ENCODE peak calls at places on chromosomes 11 and 22, in seven cellular contexts. M, A, J, P, C, Q and U are unnamed samples.

GRCh38 chr22:46974631-46975585 is 212.5 kb downstream of the TBC1D22A start:
- DNase-seq in M (no peak), A (no peak), J (no peak), P (no peak), C (no peak), Q (no peak), U (no peak)

GRCh38 chr11:33453225-33453624 is 196.0 kb downstream of the HIPK3 start:
- DNase-seq in M (no peak), A (no peak), J (no peak), P (no peak), C (no peak), Q (no peak), U (no peak)

GRCh38 chr11:109514313-109515018 is 92.5 kb downstream of the C11orf87 start:
- DNase-seq in M (no peak), A (no peak), J (no peak), P (no peak), C (no peak), Q (no peak), U (no peak)

GRCh38 chr11:109783017-109783416 is 310.2 kb upstream of the ZC3H12C start:
- DNase-seq in M (no peak), A (no peak), J (no peak), P (no peak), C (no peak), Q (no peak), U (no peak)

GRCh38 chr22:29072193-29072978 is 449 bp upstream of the KREMEN1 start:
- DNase-seq in M (peak), A (peak), J (peak), P (peak), C (peak), Q (peak), U (peak)

GRCh38 chr11:78079232-78080083 is at the start of gene NDUFC2:
- DNase-seq in M (peak), A (peak), J (peak), P (peak), C (peak), Q (peak), U (peak)

GRCh38 chr11:133787379-133788103 is 57.8 kb downstream of the SPATA19 start:
- DNase-seq in M (peak), A (no peak), J (no peak), P (no peak), C (no peak), Q (no peak), U (no peak)

GRCh38 chr11:116217006-116217405 is 555.8 kb downstream of the BUD13 start:
- DNase-seq in M (peak), A (peak), J (no peak), P (peak), C (no peak), Q (peak), U (no peak)

GRCh38 chr22:46803031-46803880 is 40.8 kb downstream of the TBC1D22A start:
- DNase-seq in M (peak), A (peak), J (peak), P (peak), C (peak), Q (peak), U (peak)

GRCh38 chr11:124865902-124866851 is 945 bp downstream of the ROBO3 start:
- DNase-seq in M (no peak), A (peak), J (no peak), P (peak), C (peak), Q (peak), U (peak)

GRCh38 chr22:44151661-44152060 is 29.1 kb upstream of the PARVG start:
- DNase-seq in M (no peak), A (no peak), J (no peak), P (no peak), C (no peak), Q (peak), U (no peak)

GRCh38 chr22:23072911-23073491 is 2.7 kb downstream of the GNAZ start:
- DNase-seq in M (no peak), A (no peak), J (no peak), P (no peak), C (no peak), Q (no peak), U (no peak)

GRCh38 chr22:24146190-24146616 is 35.1 kb upstream of the SUSD2 start:
- DNase-seq in M (peak), A (peak), J (no peak), P (peak), C (no peak), Q (peak), U (peak)

GRCh38 chr22:20953668-20954500 is 13.2 kb upstream of the AIFM3 start:
- DNase-seq in M (peak), A (no peak), J (no peak), P (no peak), C (no peak), Q (no peak), U (no peak)

GRCh38 chr11:104625246-104625645 is 273.0 kb downstream of the CASP12 start:
- DNase-seq in M (no peak), A (no peak), J (no peak), P (no peak), C (no peak), Q (peak), U (no peak)

GRCh38 chr11:3950996-3951662 is 95.7 kb downstream of the STIM1 start:
- DNase-seq in M (peak), A (no peak), J (no peak), P (no peak), C (no peak), Q (no peak), U (no peak)

GRCh38 chr11:111585371-111585770 is 16.9 kb upstream of the SIK2 start:
- DNase-seq in M (no peak), A (no peak), J (no peak), P (no peak), C (no peak), Q (peak), U (no peak)

GRCh38 chr22:44355688-44356070 is 42.9 kb upstream of the SHISAL1 start:
- DNase-seq in M (no peak), A (no peak), J (no peak), P (no peak), C (peak), Q (no peak), U (no peak)

GRCh38 chr11:132670921-132671675 is 861.2 kb downstream of the OPCML start:
- DNase-seq in M (no peak), A (no peak), J (no peak), P (no peak), C (no peak), Q (no peak), U (no peak)

GRCh38 chr11:67268036-67268683 is 1.9 kb downstream of the GRK2 start:
- DNase-seq in M (peak), A (peak), J (peak), P (no peak), C (no peak), Q (no peak), U (peak)

GRCh38 chr22:26404851-26405357 is 24.2 kb upstream of the ASPHD2 start:
- DNase-seq in M (no peak), A (no peak), J (no peak), P (no peak), C (no peak), Q (no peak), U (no peak)

GRCh38 chr22:40665312-40665711 is 14.0 kb upstream of the MCHR1 start:
- DNase-seq in M (no peak), A (no peak), J (no peak), P (no peak), C (no peak), Q (no peak), U (no peak)

GRCh38 chr11:36540998-36541397 is 26.8 kb upstream of the RAG1 start:
- DNase-seq in M (peak), A (peak), J (no peak), P (peak), C (peak), Q (peak), U (peak)
- TF ChIP-seq CTCF in M (peak), A (no peak), J (no peak), P (peak), C (peak), Q (peak), U (peak)

GRCh38 chr11:45654741-45655283 is 10.6 kb downstream of the CHST1 start:
- DNase-seq in M (no peak), A (no peak), J (no peak), P (no peak), C (no peak), Q (no peak), U (no peak)

GRCh38 chr11:45653277-45653676 is 12.1 kb downstream of the CHST1 start:
- DNase-seq in M (no peak), A (no peak), J (no peak), P (no peak), C (no peak), Q (no peak), U (no peak)

GRCh38 chr11:45654242-45654641 is 11.2 kb downstream of the CHST1 start:
- DNase-seq in M (no peak), A (no peak), J (no peak), P (peak), C (no peak), Q (no peak), U (no peak)

GRCh38 chr11:45655831-45656230 is 9.6 kb downstream of the CHST1 start:
- DNase-seq in M (no peak), A (no peak), J (no peak), P (no peak), C (no peak), Q (no peak), U (no peak)

DNA sequence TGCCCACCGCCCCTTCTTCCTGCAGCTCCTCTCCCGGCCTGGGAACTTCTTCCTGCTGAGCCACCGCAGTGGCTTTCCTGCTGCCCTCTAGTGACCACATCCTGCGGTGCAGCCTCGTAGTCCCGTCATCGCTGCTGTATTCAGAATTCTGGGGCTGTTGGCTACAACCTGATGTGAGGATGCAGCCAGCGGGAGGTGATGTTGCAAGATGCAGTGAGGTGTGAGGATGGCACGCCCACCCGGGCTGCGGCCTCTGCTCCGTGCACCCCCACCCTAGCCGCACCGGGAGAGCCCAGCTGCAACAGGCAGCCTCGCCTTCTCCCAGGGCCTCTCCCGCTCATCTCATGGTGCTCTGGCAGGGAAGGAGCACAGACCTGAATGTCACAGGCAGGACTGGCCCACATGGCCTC is 10.1 kb downstream of the CHST1 start:
- DNase-seq in M (peak), A (peak), J (peak), P (peak), C (peak), Q (peak), U (peak)
- TF ChIP-seq CTCF in M (peak), A (peak), J (peak), P (peak), C (peak), Q (peak), U (peak)

DNA sequence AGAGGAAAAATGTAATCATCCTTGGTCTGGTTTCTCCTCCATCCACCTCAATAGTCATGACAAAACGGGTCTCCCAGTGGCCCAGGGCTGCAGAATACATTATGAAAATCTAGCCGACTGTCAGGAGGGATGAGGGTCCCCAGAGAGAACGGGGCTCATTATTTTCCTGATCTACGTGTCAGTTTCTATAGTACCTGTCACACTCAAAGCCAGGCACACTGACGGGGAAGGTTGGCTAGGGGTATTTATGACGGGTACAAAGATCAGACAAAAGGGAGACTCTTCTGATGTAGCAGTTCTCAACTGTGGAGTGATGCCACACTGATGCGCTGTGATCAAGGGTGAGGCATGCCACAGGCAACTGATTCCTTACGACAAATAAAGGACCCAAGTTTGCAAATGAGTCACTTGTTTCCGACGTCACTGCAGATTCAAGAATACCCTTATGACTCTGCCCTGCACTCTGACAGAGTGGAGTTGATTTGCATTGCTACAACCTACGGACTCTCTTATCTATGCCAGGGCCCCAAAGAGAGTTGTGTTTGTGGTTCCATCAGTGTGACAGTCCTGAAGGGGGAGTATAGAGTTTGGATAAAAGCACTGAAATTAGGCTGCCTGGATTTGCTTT is 188.2 kb upstream of the TBCEL start:
- DNase-seq in M (no peak), A (peak), J (no peak), P (no peak), C (no peak), Q (peak), U (peak)
- TF ChIP-seq CTCF in M (no peak), A (no peak), J (no peak), P (no peak), C (no peak), Q (peak), U (no peak)

DNA sequence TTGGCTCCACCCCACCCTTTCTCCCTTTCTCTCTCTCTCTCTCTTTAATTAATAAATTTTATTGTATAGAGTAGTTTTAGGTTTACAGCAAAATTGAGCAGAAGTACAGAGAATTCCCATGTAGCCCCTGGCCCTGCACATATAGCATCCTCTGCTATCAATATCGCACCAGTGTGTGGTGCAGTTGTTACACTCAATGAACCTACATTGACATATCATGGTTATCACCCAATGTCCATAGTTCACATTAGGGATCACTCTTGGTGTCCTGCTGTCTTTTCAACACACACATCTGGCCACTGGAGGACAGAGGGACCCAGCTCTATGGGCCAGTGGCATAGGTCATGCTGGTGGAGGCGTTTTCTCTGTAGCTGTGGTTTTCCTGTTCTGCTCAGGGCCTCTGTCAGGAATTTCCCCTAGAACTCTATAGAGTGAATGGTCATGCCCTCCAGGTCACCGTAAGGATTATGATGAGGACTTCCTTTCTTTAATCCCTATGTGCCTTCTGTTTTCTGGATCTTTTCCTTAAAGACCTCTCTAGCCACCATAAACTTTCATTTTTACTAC is 98.2 kb upstream of the NAV2 start:
- DNase-seq in M (no peak), A (peak), J (no peak), P (no peak), C (no peak), Q (no peak), U (no peak)
- TF ChIP-seq CTCF in M (no peak), A (no peak), J (no peak), P (no peak), C (no peak), Q (no peak), U (no peak)

DNA sequence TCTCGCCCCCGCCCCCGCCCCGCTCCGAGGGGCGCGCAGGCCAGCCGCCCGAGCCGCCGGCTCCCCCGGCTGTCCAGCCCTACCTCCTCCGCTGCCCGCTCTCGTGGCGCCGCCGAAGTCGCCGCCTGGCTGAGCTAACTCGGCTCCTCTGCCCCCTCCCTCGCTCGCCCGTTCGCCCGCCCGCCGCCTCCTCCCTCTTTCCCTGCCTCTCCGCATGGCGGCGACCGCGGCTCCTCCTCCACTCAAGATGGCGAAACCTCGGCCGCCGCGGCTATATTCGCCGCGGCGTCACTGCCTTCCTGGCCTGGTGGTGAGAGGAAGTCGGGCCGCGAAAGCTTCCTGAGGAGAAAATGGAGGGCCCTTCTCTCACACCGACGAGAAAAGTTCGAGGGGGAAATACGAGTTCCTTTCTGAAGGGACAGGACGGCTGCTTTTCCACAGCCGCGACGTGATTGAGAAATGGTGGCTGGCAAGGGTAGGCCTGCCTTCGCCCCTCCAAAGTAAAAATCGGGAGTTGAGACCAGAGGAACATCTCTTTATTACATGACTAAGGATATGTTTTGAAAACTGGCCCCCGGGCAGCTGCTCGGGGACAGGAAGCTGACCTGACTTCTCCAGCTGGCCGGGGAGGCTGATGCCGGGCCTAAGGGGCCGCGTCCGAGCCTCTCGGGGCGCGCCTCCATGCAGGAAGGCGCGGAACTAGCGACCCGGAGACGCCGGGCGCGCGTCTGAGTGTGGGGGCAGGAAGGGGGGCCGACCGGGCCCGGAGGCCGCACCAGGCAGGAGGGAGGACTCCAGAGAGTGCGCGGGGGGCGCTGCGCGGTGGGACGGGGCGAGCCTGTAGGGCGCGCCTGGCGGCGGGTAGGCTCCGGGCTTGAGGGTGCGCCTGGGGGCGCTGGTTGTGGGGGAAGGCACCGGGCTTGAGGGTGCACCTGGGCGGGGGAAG is at the start of gene DDX6:
- DNase-seq in M (peak), A (peak), J (peak), P (peak), C (peak), Q (peak), U (peak)
- TF ChIP-seq CTCF in M (peak), A (peak), J (peak), P (no peak), C (peak), Q (peak), U (peak)

GRCh38 chr22:36772451-36772850 is 3.5 kb downstream of the IFT27 start:
- DNase-seq in M (no peak), A (no peak), J (no peak), P (no peak), C (no peak), Q (no peak), U (no peak)
- TF ChIP-seq CTCF in M (no peak), A (no peak), J (no peak), P (no peak), C (no peak), Q (no peak), U (no peak)

GRCh38 chr11:46122955-46123354 is 1.7 kb upstream of the PHF21A start:
- DNase-seq in M (no peak), A (no peak), J (no peak), P (no peak), C (no peak), Q (peak), U (no peak)

GRCh38 chr11:46120361-46120710 is 918 bp downstream of the PHF21A start:
- DNase-seq in M (peak), A (peak), J (no peak), P (no peak), C (peak), Q (no peak), U (no peak)

GRCh38 chr11:46121328-46121723 is at the start of gene PHF21A:
- DNase-seq in M (peak), A (peak), J (peak), P (peak), C (peak), Q (peak), U (peak)

GRCh38 chr11:46120711-46121327 is 435 bp downstream of the PHF21A start:
- DNase-seq in M (peak), A (peak), J (no peak), P (peak), C (peak), Q (no peak), U (no peak)

DNA sequence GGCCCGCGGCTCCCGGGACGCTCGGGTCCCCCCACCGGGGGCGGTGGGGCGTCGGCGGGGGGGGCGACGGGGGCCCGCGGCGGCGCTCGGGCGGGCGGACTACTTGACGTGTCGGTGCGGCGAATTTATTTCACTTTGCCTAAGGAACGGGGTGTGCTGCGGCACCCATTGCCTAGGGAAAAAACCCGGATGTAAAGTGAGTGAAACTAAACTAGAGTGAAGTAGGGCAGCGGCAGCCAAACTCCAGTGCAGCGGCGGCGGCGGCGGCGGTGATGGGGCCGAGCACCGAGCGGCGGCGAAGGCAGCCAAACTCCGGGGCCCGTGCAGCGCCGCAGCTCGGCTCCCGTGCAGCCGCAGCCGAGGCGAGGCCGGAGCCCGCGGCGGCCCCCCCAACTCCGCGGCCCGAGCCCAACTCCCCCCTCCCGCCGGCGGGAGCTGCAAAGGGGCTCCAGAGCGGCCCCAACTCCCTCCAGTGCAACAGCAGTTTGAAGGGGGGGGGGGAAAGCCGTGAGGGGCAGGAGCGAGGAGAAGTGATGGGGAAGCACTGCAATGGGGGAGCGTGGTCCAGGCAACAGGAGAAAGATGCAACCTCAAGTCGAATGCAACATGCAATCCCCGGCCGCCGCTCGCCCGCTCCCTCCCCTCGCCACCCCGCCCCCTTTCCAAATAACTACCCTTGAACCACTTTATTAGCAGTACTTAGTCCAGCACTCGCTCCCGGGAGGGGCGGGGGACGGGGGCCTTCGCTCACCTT is 647 bp upstream of the PHF21A start:
- DNase-seq in M (peak), A (peak), J (peak), P (peak), C (peak), Q (peak), U (peak)
- TF ChIP-seq CTCF in M (no peak), A (no peak), J (no peak), P (no peak), C (no peak), Q (no peak), U (no peak)